ENCODE peak calls at places on chromosomes 13 and 19, in six cellular contexts. V is testis, M is NCI-H460, S is smooth muscle cell of the brain vasculature, A is glutamatergic neuron, E is neural crest cell. R is an unnamed sample.

GRCh38 chr19:6218497-6219146 is 61.2 kb downstream of the MLLT1 start:
- DNase-seq in E (peak), V (peak), S (peak), A (peak), M (peak), R (peak)

GRCh38 chr13:79380943-79381445 is 25.1 kb downstream of the RBM26 start:
- DNase-seq in S (no peak), E (no peak), V (no peak), A (no peak), M (no peak), R (no peak)

GRCh38 chr13:38543561-38543960 is 143.3 kb upstream of the FREM2 start:
- DNase-seq in M (no peak), E (no peak), A (no peak), V (no peak), S (no peak), R (no peak)

GRCh38 chr19:55387736-55388497 is 2.2 kb downstream of the RPL28 start:
- DNase-seq in A (no peak), V (no peak), S (no peak), E (no peak), M (no peak), R (no peak)

GRCh38 chr13:40190656-40191100 is 475.8 kb downstream of the FOXO1 start:
- DNase-seq in A (no peak), S (peak), V (peak), M (no peak), E (peak), R (peak)

GRCh38 chr13:50081106-50081898 is 66.1 kb downstream of the KCNRG start:
- DNase-seq in S (no peak), V (peak), M (no peak), A (peak), E (peak), R (peak)

GRCh38 chr13:113202912-113203311 is 5.6 kb downstream of the PCID2 start:
- DNase-seq in V (no peak), A (no peak), E (no peak), M (no peak), S (no peak), R (no peak)

GRCh38 chr13:113579686-113580085 is 4.9 kb upstream of the TFDP1 start:
- DNase-seq in M (no peak), V (peak), E (no peak), A (no peak), S (no peak), R (no peak)

GRCh38 chr13:44112700-44113329 is 233.1 kb downstream of the LACC1 start:
- DNase-seq in E (no peak), M (no peak), A (no peak), V (no peak), S (no peak), R (no peak)

GRCh38 chr19:35044317-35045117 is 3.0 kb downstream of the HPN start:
- DNase-seq in E (peak), A (peak), S (no peak), V (peak), M (peak), R (peak)

GRCh38 chr13:97139704-97140103 is 82.4 kb upstream of the MBNL2 start:
- DNase-seq in A (no peak), M (no peak), S (no peak), E (no peak), V (no peak), R (no peak)